ENCODE peak calls at places on chromosomes 2 and 18, in four cellular contexts. One of them, this sample, is unnamed.
A peak's percentile ranks its signal among the peaks of the same experiment; 100 is the strongest.

GRCh38 chr2:165293439-165294420 is 54.5 kb downstream of the SCN2A start:
- DNase-seq in uterus: peak; percentile 68
- DNase-seq in SJSA1: peak; percentile 67
- DNase-seq in ovary: peak; percentile 10
- DNase-seq in this sample: no peak

GRCh38 chr2:143225931-143226330 is 96.7 kb downstream of the ARHGAP15 start:
- DNase-seq in uterus: no peak
- DNase-seq in SJSA1: no peak
- DNase-seq in ovary: no peak
- DNase-seq in this sample: no peak

GRCh38 chr2:35199298-35199697 is 1156.3 kb upstream of the CRIM1 start:
- DNase-seq in uterus: no peak
- DNase-seq in SJSA1: no peak
- DNase-seq in ovary: no peak
- DNase-seq in this sample: no peak

GRCh38 chr2:127118038-127118437 is 11.1 kb upstream of the BIN1 start:
- DNase-seq in uterus: no peak
- DNase-seq in SJSA1: no peak
- DNase-seq in ovary: no peak
- DNase-seq in this sample: no peak

GRCh38 chr2:128092656-128093055 is 1.7 kb downstream of the UGGT1 start:
- DNase-seq in uterus: no peak
- DNase-seq in SJSA1: no peak
- DNase-seq in ovary: no peak
- DNase-seq in this sample: no peak

GRCh38 chr2:198326431-198326830 is 522.0 kb downstream of the PLCL1 start:
- DNase-seq in uterus: no peak
- DNase-seq in SJSA1: no peak
- DNase-seq in ovary: no peak
- DNase-seq in this sample: no peak

GRCh38 chr2:203453858-203454451 is 81.1 kb downstream of the RAPH1 start:
- DNase-seq in uterus: no peak
- DNase-seq in SJSA1: peak; percentile 42
- DNase-seq in ovary: no peak
- DNase-seq in this sample: no peak

GRCh38 chr2:28435796-28436425 is 43.3 kb downstream of the FOSL2 start:
- DNase-seq in uterus: no peak
- DNase-seq in SJSA1: no peak
- DNase-seq in ovary: no peak
- DNase-seq in this sample: no peak

GRCh38 chr18:72895548-72895947 is 27.8 kb upstream of the NETO1 start:
- DNase-seq in uterus: no peak
- DNase-seq in SJSA1: no peak
- DNase-seq in ovary: no peak
- DNase-seq in this sample: no peak

GRCh38 chr2:203225423-203226039 is 13.3 kb upstream of the CYP20A1 start:
- DNase-seq in uterus: no peak
- DNase-seq in SJSA1: no peak
- DNase-seq in ovary: no peak
- DNase-seq in this sample: no peak

GRCh38 chr2:237674731-237675276 is 47.4 kb downstream of the LRRFIP1 start:
- DNase-seq in uterus: peak; percentile 89
- DNase-seq in SJSA1: peak; percentile 62
- DNase-seq in ovary: peak; percentile 72
- DNase-seq in this sample: peak; percentile 95

GRCh38 chr2:134120718-134121630 is 132.9 kb upstream of the MGAT5 start:
- DNase-seq in uterus: peak; percentile 52
- DNase-seq in SJSA1: peak; percentile 62
- DNase-seq in ovary: peak; percentile 64
- DNase-seq in this sample: no peak

GRCh38 chr18:76953186-76953982 is 131.0 kb downstream of the ZNF236 start:
- DNase-seq in uterus: peak; percentile 81
- DNase-seq in SJSA1: no peak
- DNase-seq in ovary: peak; percentile 85
- DNase-seq in this sample: no peak

GRCh38 chr18:40917096-40917495 is 1037.9 kb upstream of the PIK3C3 start:
- DNase-seq in uterus: no peak
- DNase-seq in SJSA1: no peak
- DNase-seq in ovary: no peak
- DNase-seq in this sample: no peak

GRCh38 chr18:73577365-73577764 is 570.3 kb downstream of the FBXO15 start:
- DNase-seq in uterus: no peak
- DNase-seq in SJSA1: no peak
- DNase-seq in ovary: no peak
- DNase-seq in this sample: no peak

GRCh38 chr2:15287447-15288184 is 273.5 kb downstream of the NBAS start:
- DNase-seq in uterus: no peak
- DNase-seq in SJSA1: no peak
- DNase-seq in ovary: no peak
- DNase-seq in this sample: no peak

GRCh38 chr2:44295636-44296359 is 20.5 kb downstream of the SLC3A1 start:
- DNase-seq in uterus: no peak
- DNase-seq in SJSA1: no peak
- DNase-seq in ovary: no peak
- DNase-seq in this sample: no peak

GRCh38 chr2:65379721-65380171 is 52.7 kb downstream of the SPRED2 start:
- DNase-seq in uterus: no peak
- DNase-seq in SJSA1: no peak
- DNase-seq in ovary: no peak
- DNase-seq in this sample: no peak

GRCh38 chr2:59074071-59074470 is 832.9 kb upstream of the FANCL start:
- DNase-seq in uterus: no peak
- DNase-seq in SJSA1: no peak
- DNase-seq in ovary: no peak
- DNase-seq in this sample: no peak

GRCh38 chr2:170651603-170652002 is 63.5 kb upstream of the SP5 start:
- DNase-seq in uterus: no peak
- DNase-seq in SJSA1: no peak
- DNase-seq in ovary: no peak
- DNase-seq in this sample: no peak

GRCh38 chr18:9695605-9696004 is 12.5 kb upstream of the RAB31 start:
- DNase-seq in uterus: no peak
- DNase-seq in SJSA1: no peak
- DNase-seq in ovary: no peak
- DNase-seq in this sample: no peak

GRCh38 chr2:21256006-21256405 is 132.2 kb downstream of the TDRD15 start:
- DNase-seq in uterus: no peak
- DNase-seq in SJSA1: no peak
- DNase-seq in ovary: no peak
- DNase-seq in this sample: peak; percentile 69

GRCh38 chr2:9076210-9076609 is 72.7 kb upstream of the MBOAT2 start:
- DNase-seq in uterus: no peak
- DNase-seq in SJSA1: peak; percentile 64
- DNase-seq in ovary: no peak
- DNase-seq in this sample: no peak

GRCh38 chr2:128530025-128530573 is 211.4 kb upstream of the HS6ST1 start:
- DNase-seq in uterus: no peak
- DNase-seq in SJSA1: no peak
- DNase-seq in ovary: no peak
- DNase-seq in this sample: no peak

GRCh38 chr2:19632327-19633040 is 269.3 kb downstream of the TTC32 start:
- DNase-seq in uterus: peak; percentile 19
- DNase-seq in SJSA1: no peak
- DNase-seq in ovary: no peak
- DNase-seq in this sample: no peak

GRCh38 chr2:146124741-146125140 is 1604.8 kb upstream of the ZEB2 start:
- DNase-seq in uterus: no peak
- DNase-seq in SJSA1: peak; percentile 44
- DNase-seq in ovary: no peak
- DNase-seq in this sample: no peak

GRCh38 chr2:15642334-15643208 is 50.9 kb downstream of the DDX1 start:
- DNase-seq in uterus: no peak
- DNase-seq in SJSA1: no peak
- DNase-seq in ovary: no peak
- DNase-seq in this sample: no peak

GRCh38 chr18:57749604-57749970 is 53.5 kb downstream of the ATP8B1 start:
- DNase-seq in uterus: no peak
- DNase-seq in SJSA1: no peak
- DNase-seq in ovary: no peak
- DNase-seq in this sample: no peak

GRCh38 chr2:118185210-118186109 is 97.2 kb downstream of the INSIG2 start:
- DNase-seq in uterus: peak; percentile 42
- DNase-seq in SJSA1: no peak
- DNase-seq in ovary: peak; percentile 26
- DNase-seq in this sample: peak; percentile 84

GRCh38 chr2:170409164-170409535 is 231.2 kb downstream of the MYO3B start:
- DNase-seq in uterus: peak; percentile 81
- DNase-seq in SJSA1: peak; percentile 58
- DNase-seq in ovary: peak; percentile 65
- DNase-seq in this sample: peak; percentile 82

GRCh38 chr18:48636436-48636835 is 97.6 kb downstream of the CTIF start:
- DNase-seq in uterus: peak; percentile 10
- DNase-seq in SJSA1: no peak
- DNase-seq in ovary: no peak
- DNase-seq in this sample: no peak

GRCh38 chr18:48632676-48633257 is 93.9 kb downstream of the CTIF start:
- DNase-seq in uterus: no peak
- DNase-seq in SJSA1: no peak
- DNase-seq in ovary: no peak
- DNase-seq in this sample: no peak

GRCh38 chr18:48635806-48636205 is 97.0 kb downstream of the CTIF start:
- DNase-seq in uterus: no peak
- DNase-seq in SJSA1: no peak
- DNase-seq in ovary: no peak
- DNase-seq in this sample: no peak

GRCh38 chr18:48634491-48634890 is 95.7 kb downstream of the CTIF start:
- DNase-seq in uterus: no peak
- DNase-seq in SJSA1: no peak
- DNase-seq in ovary: no peak
- DNase-seq in this sample: no peak

GRCh38 chr18:48634975-48635374 is 96.1 kb downstream of the CTIF start:
- DNase-seq in uterus: no peak
- DNase-seq in SJSA1: no peak
- DNase-seq in ovary: no peak
- DNase-seq in this sample: no peak
- H3K36me3 ChIP-seq in uterus: no peaks in the 10 kb centered on the region
- H3K36me3 ChIP-seq in SJSA1: peaks cover 89% of the 10 kb centered on the region
- H3K36me3 ChIP-seq in ovary: no peaks in the 10 kb centered on the region
- H3K36me3 ChIP-seq in this sample: peaks cover 5% of the 10 kb centered on the region

GRCh38 chr18:58884694-58885093 is 20.0 kb downstream of the ZNF532 start:
- DNase-seq in uterus: no peak
- DNase-seq in SJSA1: no peak
- DNase-seq in ovary: no peak
- DNase-seq in this sample: no peak

GRCh38 chr18:58891753-58892152 is 27.1 kb downstream of the ZNF532 start:
- DNase-seq in uterus: no peak
- DNase-seq in SJSA1: peak; percentile 39
- DNase-seq in ovary: no peak
- DNase-seq in this sample: no peak

GRCh38 chr18:58882681-58883080 is 18.0 kb downstream of the ZNF532 start:
- DNase-seq in uterus: no peak
- DNase-seq in SJSA1: peak; percentile 29
- DNase-seq in ovary: no peak
- DNase-seq in this sample: no peak

GRCh38 chr18:58886864-58887612 is 22.4 kb downstream of the ZNF532 start:
- DNase-seq in uterus: no peak
- DNase-seq in SJSA1: no peak
- DNase-seq in ovary: no peak
- DNase-seq in this sample: no peak

DNA sequence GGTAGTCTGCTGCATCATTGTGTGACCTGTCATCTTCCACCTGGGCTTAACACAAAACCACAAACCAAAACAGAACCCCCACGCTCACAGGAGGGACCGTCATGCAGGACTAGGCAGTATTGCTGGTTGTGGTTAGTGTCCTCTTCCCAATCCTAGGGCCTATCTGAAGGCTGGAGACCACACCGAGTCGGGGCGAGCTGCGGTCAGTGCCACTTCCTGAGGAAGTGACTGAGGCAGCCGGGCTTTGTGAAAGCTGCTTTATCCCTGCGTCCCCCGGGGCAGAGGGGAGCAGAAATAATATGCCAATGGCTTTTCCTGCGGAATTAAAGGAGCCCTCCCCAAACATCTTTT is 22.9 kb downstream of the ZNF532 start:
- DNase-seq in uterus: peak; percentile 40
- DNase-seq in SJSA1: peak; percentile 97
- DNase-seq in ovary: peak; percentile 42
- DNase-seq in this sample: peak; percentile 51
- H3K4me3 ChIP-seq in uterus: no peak overlapping the region
- H3K4me3 ChIP-seq in SJSA1: no peak overlapping the region
- H3K4me3 ChIP-seq in ovary: peak overlapping the region; percentile 3
- H3K4me3 ChIP-seq in this sample: peak overlapping the region; percentile 1

GRCh38 chr2:85621338-85621737 is 5.4 kb downstream of the USP39 start:
- DNase-seq in uterus: no peak
- DNase-seq in SJSA1: no peak
- DNase-seq in ovary: no peak
- DNase-seq in this sample: no peak
- H3K36me3 ChIP-seq in uterus: no peaks in the 10 kb centered on the region
- H3K36me3 ChIP-seq in SJSA1: peaks cover 93% of the 10 kb centered on the region
- H3K36me3 ChIP-seq in ovary: no peaks in the 10 kb centered on the region
- H3K36me3 ChIP-seq in this sample: peaks cover 62% of the 10 kb centered on the region

DNA sequence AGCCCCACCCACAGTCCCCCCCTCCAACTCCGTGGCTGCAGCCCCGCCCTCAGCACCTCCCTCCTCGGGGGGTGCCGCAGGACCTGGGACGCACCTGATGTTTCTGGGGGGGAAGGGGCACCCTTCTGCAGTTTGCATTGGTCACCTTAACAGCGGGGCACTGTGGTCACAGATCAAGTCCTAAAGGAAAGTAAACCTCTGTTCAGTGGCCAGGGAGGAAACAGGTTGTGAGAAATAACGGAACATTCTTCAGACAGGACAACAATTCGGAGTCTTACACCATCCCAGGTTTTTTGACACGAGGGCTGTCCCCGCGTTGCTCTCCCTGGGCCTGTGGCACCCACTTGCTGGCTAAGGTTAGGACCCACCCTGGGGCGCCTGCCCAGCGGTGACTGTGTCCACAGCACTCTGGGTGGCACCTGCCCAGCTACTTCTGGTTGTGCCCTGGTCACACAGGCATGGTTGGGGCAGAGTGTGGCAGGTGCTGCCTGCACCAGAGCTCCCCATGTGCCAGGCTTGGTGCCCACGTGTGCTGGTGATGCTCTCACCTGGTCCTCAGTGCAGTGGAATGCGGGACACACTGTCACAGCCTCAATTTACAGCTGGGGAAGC is 93.5 kb upstream of the OTOS start:
- DNase-seq in uterus: peak; percentile 18
- DNase-seq in SJSA1: no peak
- DNase-seq in ovary: peak; percentile 49
- DNase-seq in this sample: no peak
- H3K4me3 ChIP-seq in uterus: no peak overlapping the region
- H3K4me3 ChIP-seq in SJSA1: no peak overlapping the region
- H3K4me3 ChIP-seq in ovary: no peak overlapping the region
- H3K4me3 ChIP-seq in this sample: peak overlapping the region; percentile 61